ENCODE peak calls at places on chromosomes 2 and 18, in eight cellular contexts. One of them, this sample, is unnamed.

GRCh38 chr2:189287363-189287762 is 107.8 kb upstream of the COL5A2 start:
- DNase-seq in CD4-positive, alpha-beta T cell: no peak
- DNase-seq in neural progenitor cell: no peak
- DNase-seq in tibial nerve: no peak
- DNase-seq in fibroblast of mammary gland: no peak
- DNase-seq in A549: peak
- DNase-seq in GM12865: no peak
- DNase-seq in breast epithelium: no peak
- DNase-seq in this sample: no peak

GRCh38 chr2:197821550-197822218 is 17.3 kb downstream of the PLCL1 start:
- DNase-seq in CD4-positive, alpha-beta T cell: no peak
- DNase-seq in neural progenitor cell: no peak
- DNase-seq in tibial nerve: no peak
- DNase-seq in fibroblast of mammary gland: no peak
- DNase-seq in A549: no peak
- DNase-seq in GM12865: no peak
- DNase-seq in breast epithelium: no peak
- DNase-seq in this sample: no peak

GRCh38 chr2:171652411-171652775 is 34.9 kb upstream of the DYNC1I2 start:
- DNase-seq in CD4-positive, alpha-beta T cell: no peak
- DNase-seq in neural progenitor cell: no peak
- DNase-seq in tibial nerve: no peak
- DNase-seq in fibroblast of mammary gland: peak
- DNase-seq in A549: no peak
- DNase-seq in GM12865: peak
- DNase-seq in breast epithelium: no peak
- DNase-seq in this sample: no peak

GRCh38 chr2:98806266-98806697 is 75.3 kb upstream of the MGAT4A start:
- DNase-seq in CD4-positive, alpha-beta T cell: no peak
- DNase-seq in neural progenitor cell: no peak
- DNase-seq in tibial nerve: no peak
- DNase-seq in fibroblast of mammary gland: no peak
- DNase-seq in A549: no peak
- DNase-seq in GM12865: no peak
- DNase-seq in breast epithelium: peak
- DNase-seq in this sample: no peak

GRCh38 chr2:44886409-44886808 is 55.1 kb upstream of the SIX3 start:
- DNase-seq in CD4-positive, alpha-beta T cell: no peak
- DNase-seq in neural progenitor cell: no peak
- DNase-seq in tibial nerve: no peak
- DNase-seq in fibroblast of mammary gland: peak
- DNase-seq in A549: no peak
- DNase-seq in GM12865: no peak
- DNase-seq in breast epithelium: no peak
- DNase-seq in this sample: no peak

GRCh38 chr2:196389670-196390069 is 218.3 kb upstream of the STK17B start:
- DNase-seq in CD4-positive, alpha-beta T cell: no peak
- DNase-seq in neural progenitor cell: no peak
- DNase-seq in tibial nerve: no peak
- DNase-seq in fibroblast of mammary gland: peak
- DNase-seq in A549: no peak
- DNase-seq in GM12865: no peak
- DNase-seq in breast epithelium: no peak
- DNase-seq in this sample: no peak

GRCh38 chr2:73085691-73086090 is 14.2 kb upstream of the SFXN5 start:
- DNase-seq in CD4-positive, alpha-beta T cell: peak
- DNase-seq in neural progenitor cell: peak
- DNase-seq in tibial nerve: peak
- DNase-seq in fibroblast of mammary gland: peak
- DNase-seq in A549: peak
- DNase-seq in GM12865: peak
- DNase-seq in breast epithelium: peak
- DNase-seq in this sample: peak

GRCh38 chr2:196174424-196174823 is 3.0 kb upstream of the STK17B start:
- DNase-seq in CD4-positive, alpha-beta T cell: no peak
- DNase-seq in neural progenitor cell: no peak
- DNase-seq in tibial nerve: no peak
- DNase-seq in fibroblast of mammary gland: no peak
- DNase-seq in A549: no peak
- DNase-seq in GM12865: no peak
- DNase-seq in breast epithelium: no peak
- DNase-seq in this sample: no peak

GRCh38 chr2:102107741-102108070 is 34.8 kb upstream of the IL1R1 start:
- DNase-seq in CD4-positive, alpha-beta T cell: no peak
- DNase-seq in neural progenitor cell: no peak
- DNase-seq in tibial nerve: no peak
- DNase-seq in fibroblast of mammary gland: peak
- DNase-seq in A549: peak
- DNase-seq in GM12865: no peak
- DNase-seq in breast epithelium: no peak
- DNase-seq in this sample: no peak

GRCh38 chr18:3012306-3012919 is 531 bp downstream of the LPIN2 start:
- DNase-seq in CD4-positive, alpha-beta T cell: peak
- DNase-seq in neural progenitor cell: no peak
- DNase-seq in tibial nerve: peak
- DNase-seq in fibroblast of mammary gland: peak
- DNase-seq in A549: peak
- DNase-seq in GM12865: peak
- DNase-seq in breast epithelium: no peak
- DNase-seq in this sample: no peak

GRCh38 chr2:168096158-168096557 is 151.2 kb downstream of the STK39 start:
- DNase-seq in CD4-positive, alpha-beta T cell: no peak
- DNase-seq in neural progenitor cell: no peak
- DNase-seq in tibial nerve: no peak
- DNase-seq in fibroblast of mammary gland: no peak
- DNase-seq in A549: no peak
- DNase-seq in GM12865: no peak
- DNase-seq in breast epithelium: no peak
- DNase-seq in this sample: no peak

GRCh38 chr2:140600116-140600515 is 1530.7 kb downstream of the LRP1B start:
- DNase-seq in CD4-positive, alpha-beta T cell: no peak
- DNase-seq in neural progenitor cell: no peak
- DNase-seq in tibial nerve: no peak
- DNase-seq in fibroblast of mammary gland: peak
- DNase-seq in A549: peak
- DNase-seq in GM12865: no peak
- DNase-seq in breast epithelium: no peak
- DNase-seq in this sample: no peak

GRCh38 chr18:41745166-41746049 is 209.6 kb upstream of the PIK3C3 start:
- DNase-seq in CD4-positive, alpha-beta T cell: no peak
- DNase-seq in neural progenitor cell: peak
- DNase-seq in tibial nerve: no peak
- DNase-seq in fibroblast of mammary gland: peak
- DNase-seq in A549: peak
- DNase-seq in GM12865: peak
- DNase-seq in breast epithelium: peak
- DNase-seq in this sample: peak
- TF ChIP-seq CTCF in CD4-positive, alpha-beta T cell: no peak
- TF ChIP-seq CTCF in neural progenitor cell: peak
- TF ChIP-seq CTCF in tibial nerve: peak
- TF ChIP-seq CTCF in fibroblast of mammary gland: peak
- TF ChIP-seq CTCF in A549: peak
- TF ChIP-seq CTCF in GM12865: peak
- TF ChIP-seq CTCF in breast epithelium: no peak
- TF ChIP-seq CTCF in this sample: peak

GRCh38 chr2:63035169-63035568 is 15.5 kb upstream of the OTX1 start:
- DNase-seq in CD4-positive, alpha-beta T cell: no peak
- DNase-seq in neural progenitor cell: no peak
- DNase-seq in tibial nerve: no peak
- DNase-seq in fibroblast of mammary gland: no peak
- DNase-seq in A549: no peak
- DNase-seq in GM12865: no peak
- DNase-seq in breast epithelium: no peak
- DNase-seq in this sample: no peak

GRCh38 chr2:63034575-63034974 is 16.1 kb upstream of the OTX1 start:
- DNase-seq in CD4-positive, alpha-beta T cell: no peak
- DNase-seq in neural progenitor cell: peak
- DNase-seq in tibial nerve: no peak
- DNase-seq in fibroblast of mammary gland: no peak
- DNase-seq in A549: no peak
- DNase-seq in GM12865: no peak
- DNase-seq in breast epithelium: no peak
- DNase-seq in this sample: no peak

GRCh38 chr2:63035686-63036085 is 14.9 kb upstream of the OTX1 start:
- DNase-seq in CD4-positive, alpha-beta T cell: no peak
- DNase-seq in neural progenitor cell: no peak
- DNase-seq in tibial nerve: no peak
- DNase-seq in fibroblast of mammary gland: no peak
- DNase-seq in A549: no peak
- DNase-seq in GM12865: no peak
- DNase-seq in breast epithelium: no peak
- DNase-seq in this sample: no peak

GRCh38 chr2:63040586-63040985 is 10.0 kb upstream of the OTX1 start:
- DNase-seq in CD4-positive, alpha-beta T cell: no peak
- DNase-seq in neural progenitor cell: peak
- DNase-seq in tibial nerve: no peak
- DNase-seq in fibroblast of mammary gland: no peak
- DNase-seq in A549: no peak
- DNase-seq in GM12865: no peak
- DNase-seq in breast epithelium: no peak
- DNase-seq in this sample: no peak

DNA sequence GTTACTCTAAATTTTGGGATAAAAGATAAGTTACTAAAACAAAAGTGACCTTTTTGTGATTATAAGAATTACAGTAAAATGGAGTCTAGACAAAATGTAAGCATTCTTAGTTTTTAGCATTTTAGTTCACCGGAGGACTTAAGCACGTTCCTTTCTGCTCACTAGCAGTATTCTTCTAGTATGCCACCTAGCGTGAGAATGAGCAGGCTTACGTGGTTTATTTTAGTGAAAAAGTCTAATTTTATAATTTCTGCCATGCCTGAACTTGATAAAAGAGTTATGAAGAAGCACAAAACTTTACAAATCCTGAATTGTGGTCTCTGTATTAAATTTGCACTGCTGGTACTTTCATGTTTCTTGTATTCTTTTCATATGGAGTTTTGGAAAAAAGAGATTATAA is 12.6 kb upstream of the OTX1 start:
- DNase-seq in CD4-positive, alpha-beta T cell: no peak
- DNase-seq in neural progenitor cell: no peak
- DNase-seq in tibial nerve: no peak
- DNase-seq in fibroblast of mammary gland: no peak
- DNase-seq in A549: no peak
- DNase-seq in GM12865: no peak
- DNase-seq in breast epithelium: no peak
- DNase-seq in this sample: no peak
- TF ChIP-seq CTCF in CD4-positive, alpha-beta T cell: no peak
- TF ChIP-seq CTCF in neural progenitor cell: no peak
- TF ChIP-seq CTCF in tibial nerve: no peak
- TF ChIP-seq CTCF in fibroblast of mammary gland: no peak
- TF ChIP-seq CTCF in A549: no peak
- TF ChIP-seq CTCF in GM12865: no peak
- TF ChIP-seq CTCF in breast epithelium: no peak
- TF ChIP-seq CTCF in this sample: no peak

DNA sequence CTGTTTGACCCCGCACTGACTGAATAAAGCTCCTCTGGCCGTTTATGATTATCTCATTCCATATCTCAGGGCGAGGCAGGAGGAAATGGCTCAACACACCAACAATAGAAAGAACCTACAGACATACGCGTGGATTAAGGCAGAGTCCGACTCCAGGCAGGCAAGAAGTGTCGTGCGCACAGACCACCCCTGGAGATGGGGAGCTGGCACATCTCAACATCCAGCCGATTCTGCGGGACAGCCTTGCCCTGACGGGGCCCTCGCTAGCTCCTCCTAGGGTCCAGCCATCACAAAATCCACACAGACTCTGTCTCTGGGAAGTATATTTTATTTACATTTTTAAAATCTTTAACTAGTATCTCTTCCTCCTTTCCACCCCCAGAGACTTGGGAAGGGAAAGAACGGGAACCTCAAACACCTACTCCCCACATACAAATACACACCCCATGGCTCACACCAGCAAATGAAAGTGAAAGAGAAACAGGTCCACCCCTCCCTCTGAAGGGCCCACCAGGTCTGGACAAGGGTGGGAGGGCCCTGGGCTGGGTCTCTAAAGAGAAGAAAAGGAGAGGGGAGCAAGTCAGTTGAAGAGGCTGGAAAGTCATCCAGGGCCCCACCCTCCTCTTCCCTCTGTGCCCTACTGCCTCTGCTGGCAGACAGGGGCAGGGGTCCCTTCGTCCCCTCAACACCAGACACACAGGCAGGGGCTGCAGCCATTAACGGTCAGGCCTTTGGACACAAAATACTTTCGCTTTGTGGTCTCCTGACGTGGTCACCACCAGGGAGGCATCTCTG is 3.2 kb downstream of the GPBAR1 start:
- DNase-seq in CD4-positive, alpha-beta T cell: no peak
- DNase-seq in neural progenitor cell: no peak
- DNase-seq in tibial nerve: peak
- DNase-seq in fibroblast of mammary gland: no peak
- DNase-seq in A549: no peak
- DNase-seq in GM12865: no peak
- DNase-seq in breast epithelium: no peak
- DNase-seq in this sample: no peak
- TF ChIP-seq CTCF in CD4-positive, alpha-beta T cell: no peak
- TF ChIP-seq CTCF in neural progenitor cell: no peak
- TF ChIP-seq CTCF in tibial nerve: no peak
- TF ChIP-seq CTCF in fibroblast of mammary gland: peak
- TF ChIP-seq CTCF in A549: no peak
- TF ChIP-seq CTCF in GM12865: no peak
- TF ChIP-seq CTCF in breast epithelium: no peak
- TF ChIP-seq CTCF in this sample: no peak

GRCh38 chr2:43024515-43024962 is 201.9 kb downstream of the ZFP36L2 start:
- DNase-seq in CD4-positive, alpha-beta T cell: peak
- DNase-seq in neural progenitor cell: peak
- DNase-seq in tibial nerve: peak
- DNase-seq in fibroblast of mammary gland: peak
- DNase-seq in A549: peak
- DNase-seq in GM12865: peak
- DNase-seq in breast epithelium: no peak
- DNase-seq in this sample: peak
- TF ChIP-seq CTCF in CD4-positive, alpha-beta T cell: peak
- TF ChIP-seq CTCF in neural progenitor cell: peak
- TF ChIP-seq CTCF in tibial nerve: peak
- TF ChIP-seq CTCF in fibroblast of mammary gland: peak
- TF ChIP-seq CTCF in A549: peak
- TF ChIP-seq CTCF in GM12865: peak
- TF ChIP-seq CTCF in breast epithelium: no peak
- TF ChIP-seq CTCF in this sample: peak

GRCh38 chr2:127196998-127197397 is 23.1 kb downstream of the CYP27C1 start:
- DNase-seq in CD4-positive, alpha-beta T cell: no peak
- DNase-seq in neural progenitor cell: peak
- DNase-seq in tibial nerve: no peak
- DNase-seq in fibroblast of mammary gland: no peak
- DNase-seq in A549: peak
- DNase-seq in GM12865: peak
- DNase-seq in breast epithelium: no peak
- DNase-seq in this sample: no peak
- TF ChIP-seq CTCF in CD4-positive, alpha-beta T cell: peak
- TF ChIP-seq CTCF in neural progenitor cell: peak
- TF ChIP-seq CTCF in tibial nerve: no peak
- TF ChIP-seq CTCF in fibroblast of mammary gland: peak
- TF ChIP-seq CTCF in A549: no peak
- TF ChIP-seq CTCF in GM12865: peak
- TF ChIP-seq CTCF in breast epithelium: no peak
- TF ChIP-seq CTCF in this sample: peak